ENCODE peak calls at places on chromosome 9, in seven cellular contexts. V is right lobe of liver; I is CD4-positive, CD25-positive, alpha-beta regulatory T cell; D is upper lobe of right lung; W is HepG2; K is body of pancreas; Y is breast epithelium. J is an unnamed sample.

GRCh38 chr9:136355616-136356557 is 7.7 kb downstream of the DNLZ start:
- DNase-seq in V (no peak), I (no peak), D (no peak), W (no peak), K (no peak), Y (no peak), J (no peak)

GRCh38 chr9:134493471-134494272 is 147.9 kb upstream of the COL5A1 start:
- DNase-seq in V (peak; percentile 31), I (no peak), D (peak; percentile 19), W (no peak), K (peak; percentile 1), Y (peak; percentile 37), J (no peak)

GRCh38 chr9:107870221-107870620 is 380.7 kb upstream of the KLF4 start:
- DNase-seq in V (no peak), I (no peak), D (no peak), W (no peak), K (no peak), Y (no peak), J (no peak)

GRCh38 chr9:105360344-105360743 is 87.5 kb upstream of the FSD1L start:
- DNase-seq in V (no peak), I (no peak), D (no peak), W (no peak), K (no peak), Y (no peak), J (no peak)

GRCh38 chr9:129752915-129753724 is at the start of gene PTGES:
- DNase-seq in V (no peak), I (no peak), D (peak; percentile 83), W (no peak), K (peak; percentile 65), Y (peak; percentile 78), J (no peak)

GRCh38 chr9:7328453-7328852 is 471.1 kb downstream of the DMAC1 start:
- DNase-seq in V (no peak), I (no peak), D (no peak), W (peak; percentile 11), K (no peak), Y (no peak), J (no peak)

GRCh38 chr9:76697110-76697509 is 67.1 kb upstream of the PCA3 start:
- DNase-seq in V (no peak), I (no peak), D (no peak), W (no peak), K (no peak), Y (no peak), J (no peak)

GRCh38 chr9:124077915-124078572 is 66.5 kb downstream of the LHX2 start:
- DNase-seq in V (no peak), I (no peak), D (no peak), W (peak; percentile 34), K (peak; percentile 19), Y (no peak), J (no peak)

GRCh38 chr9:99055384-99055783 is 49.5 kb upstream of the TGFBR1 start:
- DNase-seq in V (peak; percentile 62), I (no peak), D (no peak), W (peak; percentile 19), K (peak; percentile 66), Y (no peak), J (no peak)

GRCh38 chr9:128072144-128073021 is 4.4 kb downstream of the SLC25A25 start:
- DNase-seq in V (peak; percentile 81), I (peak; percentile 36), D (peak; percentile 74), W (no peak), K (peak; percentile 70), Y (peak; percentile 74), J (peak; percentile 79)

GRCh38 chr9:14846871-14847311 is 63.3 kb downstream of the FREM1 start:
- DNase-seq in V (no peak), I (no peak), D (peak; percentile 78), W (peak; percentile 51), K (peak; percentile 61), Y (no peak), J (no peak)

GRCh38 chr9:135076876-135077430 is 10.5 kb upstream of the OLFM1 start:
- DNase-seq in V (peak; percentile 19), I (no peak), D (peak; percentile 42), W (no peak), K (no peak), Y (peak; percentile 33), J (no peak)

GRCh38 chr9:78207319-78207718 is 28.6 kb upstream of the CEP78 start:
- DNase-seq in V (no peak), I (no peak), D (no peak), W (no peak), K (no peak), Y (no peak), J (no peak)

GRCh38 chr9:17204611-17205165 is 69.8 kb downstream of the CNTLN start:
- DNase-seq in V (no peak), I (no peak), D (no peak), W (no peak), K (no peak), Y (no peak), J (no peak)

GRCh38 chr9:4464911-4465513 is 25.3 kb upstream of the SLC1A1 start:
- DNase-seq in V (no peak), I (no peak), D (no peak), W (no peak), K (no peak), Y (no peak), J (no peak)
- H3K4me3 ChIP-seq in V (no peak overlapping the region), I (no peak overlapping the region), D (no peak overlapping the region), W (no peak overlapping the region), K (no peak overlapping the region), Y (no peak overlapping the region), J (no peak overlapping the region)

GRCh38 chr9:18806277-18806676 is 226.7 kb downstream of the SAXO1 start:
- DNase-seq in V (no peak), I (no peak), D (no peak), W (no peak), K (no peak), Y (no peak), J (no peak)
- H3K27ac ChIP-seq in V (no peak overlapping the region), I (no peak overlapping the region), D (no peak overlapping the region), W (no peak overlapping the region), K (no peak overlapping the region), Y (no peak overlapping the region), J (no peak overlapping the region)

GRCh38 chr9:94952553-94953373 is 226.3 kb downstream of the AOPEP start:
- DNase-seq in V (no peak), I (no peak), D (no peak), W (no peak), K (peak; percentile 20), Y (no peak), J (no peak)
- H3K4me3 ChIP-seq in V (no peak overlapping the region), I (peak overlapping the region; percentile 41), D (no peak overlapping the region), W (no peak overlapping the region), K (no peak overlapping the region), Y (no peak overlapping the region), J (peak overlapping the region; percentile 51)

GRCh38 chr9:85713897-85714296 is 27.9 kb downstream of the AGTPBP1 start:
- DNase-seq in V (no peak), I (no peak), D (no peak), W (no peak), K (no peak), Y (no peak), J (no peak)

GRCh38 chr9:85723220-85723619 is 18.5 kb downstream of the AGTPBP1 start:
- DNase-seq in V (no peak), I (peak; percentile 9), D (no peak), W (peak; percentile 90), K (no peak), Y (no peak), J (no peak)

GRCh38 chr9:85716031-85716877 is 25.5 kb downstream of the AGTPBP1 start:
- DNase-seq in V (no peak), I (no peak), D (no peak), W (no peak), K (no peak), Y (no peak), J (no peak)

GRCh38 chr9:85715587-85715986 is 26.2 kb downstream of the AGTPBP1 start:
- DNase-seq in V (no peak), I (no peak), D (no peak), W (no peak), K (no peak), Y (no peak), J (no peak)

GRCh38 chr9:85717220-85717619 is 24.5 kb downstream of the AGTPBP1 start:
- DNase-seq in V (no peak), I (no peak), D (no peak), W (no peak), K (no peak), Y (no peak), J (no peak)
- H3K27ac ChIP-seq in V (no peak overlapping the region), I (no peak overlapping the region), D (no peak overlapping the region), W (no peak overlapping the region), K (no peak overlapping the region), Y (no peak overlapping the region), J (no peak overlapping the region)

GRCh38 chr9:100428871-100429654 is 2.1 kb downstream of the MSANTD3 start:
- DNase-seq in V (no peak), I (no peak), D (no peak), W (peak; percentile 89), K (no peak), Y (no peak), J (no peak)

GRCh38 chr9:100427366-100428263 is 672 bp downstream of the MSANTD3 start:
- DNase-seq in V (peak; percentile 54), I (no peak), D (peak; percentile 73), W (peak; percentile 36), K (peak; percentile 48), Y (peak; percentile 53), J (peak; percentile 12)

GRCh38 chr9:100426194-100426531 is 780 bp upstream of the MSANTD3 start:
- DNase-seq in V (no peak), I (no peak), D (no peak), W (no peak), K (no peak), Y (no peak), J (no peak)

GRCh38 chr9:100426532-100427365 is at the start of gene MSANTD3:
- DNase-seq in V (peak; percentile 71), I (peak; percentile 46), D (peak; percentile 86), W (peak; percentile 76), K (peak; percentile 84), Y (peak; percentile 54), J (no peak)

GRCh38 chr9:100425758-100426157 is 1.2 kb upstream of the MSANTD3 start:
- DNase-seq in V (no peak), I (no peak), D (no peak), W (no peak), K (no peak), Y (no peak), J (no peak)
- H3K4me3 ChIP-seq in V (no peak overlapping the region), I (no peak overlapping the region), D (no peak overlapping the region), W (peak overlapping the region; percentile 79), K (no peak overlapping the region), Y (no peak overlapping the region), J (peak overlapping the region; percentile 73)